ENCODE peak calls at places on chromosome 19, in nine cellular contexts. P is tibial nerve; I is ecto neural progenitor cell; X is stimulated activated CD4-positive, alpha-beta T cell treated with anti-CD3 and anti-CD28 coated beads, TNF-alpha, amount 100 ng/mL, for 1 hour; R is CD4-positive, CD25-positive, alpha-beta regulatory T cell; F is ACHN; Y is DMS153; S is NCI-H82; U is astrocyte of the spinal cord. V is an unnamed sample.

GRCh38 chr19:49395581-49396407 is 7.7 kb downstream of the KASH5 start:
- DNase-seq in P (no peak), I (no peak), X (no peak), R (no peak), F (no peak), Y (no peak), S (peak), U (no peak), V (no peak)

GRCh38 chr19:45637890-45638667 is 1.1 kb downstream of the EML2 start:
- DNase-seq in P (no peak), I (no peak), X (no peak), R (no peak), F (no peak), Y (no peak), S (peak), U (no peak), V (no peak)

GRCh38 chr19:56110515-56111448 is 10.3 kb downstream of the ZNF787 start:
- DNase-seq in P (no peak), I (no peak), X (no peak), R (no peak), F (no peak), Y (no peak), S (no peak), U (peak), V (no peak)

GRCh38 chr19:10007366-10007765 is 2.9 kb downstream of the COL5A3 start:
- DNase-seq in P (no peak), I (no peak), X (no peak), R (no peak), F (no peak), Y (no peak), S (no peak), U (no peak), V (no peak)

GRCh38 chr19:29385191-29385795 is 140.5 kb upstream of the VSTM2B start:
- DNase-seq in P (no peak), I (no peak), X (no peak), R (no peak), F (no peak), Y (no peak), S (no peak), U (no peak), V (no peak)

GRCh38 chr19:30365121-30365800 is 6.9 kb upstream of the ZNF536 start:
- DNase-seq in P (no peak), I (no peak), X (no peak), R (no peak), F (no peak), Y (no peak), S (no peak), U (no peak), V (no peak)

GRCh38 chr19:7931221-7932061 is 5.5 kb upstream of the CTXN1 start:
- DNase-seq in P (no peak), I (no peak), X (no peak), R (no peak), F (no peak), Y (no peak), S (no peak), U (no peak), V (no peak)

GRCh38 chr19:58387338-58388174 is 487 bp downstream of the RPS5 start:
- DNase-seq in P (no peak), I (peak), X (no peak), R (no peak), F (no peak), Y (no peak), S (no peak), U (no peak), V (peak)

GRCh38 chr19:4059931-4060620 is 6.6 kb downstream of the ZBTB7A start:
- DNase-seq in P (peak), I (no peak), X (no peak), R (no peak), F (no peak), Y (no peak), S (no peak), U (no peak), V (no peak)

GRCh38 chr19:41604831-41605230 is 22.0 kb downstream of the CEACAM4 start:
- DNase-seq in P (no peak), I (peak), X (no peak), R (no peak), F (no peak), Y (no peak), S (no peak), U (no peak), V (no peak)

GRCh38 chr19:10748924-10749434 is 31.1 kb downstream of the DNM2 start:
- DNase-seq in P (no peak), I (no peak), X (no peak), R (no peak), F (peak), Y (peak), S (peak), U (no peak), V (peak)

GRCh38 chr19:45103625-45104319 is 10.8 kb downstream of the PPP1R37 start:
- DNase-seq in P (no peak), I (peak), X (no peak), R (no peak), F (no peak), Y (peak), S (peak), U (no peak), V (no peak)

GRCh38 chr19:56217039-56217949 is 15.2 kb downstream of the ZSCAN5C start:
- DNase-seq in P (no peak), I (peak), X (no peak), R (no peak), F (no peak), Y (peak), S (no peak), U (peak), V (no peak)

GRCh38 chr19:45887311-45887710 is 1.4 kb upstream of the IRF2BP1 start:
- DNase-seq in P (no peak), I (no peak), X (no peak), R (no peak), F (no peak), Y (no peak), S (no peak), U (no peak), V (peak)

GRCh38 chr19:48638831-48639381 is 1.7 kb upstream of the DBP start:
- DNase-seq in P (no peak), I (peak), X (no peak), R (peak), F (no peak), Y (no peak), S (peak), U (no peak), V (peak)

GRCh38 chr19:17184381-17184841 is 30.7 kb upstream of the USE1 start:
- DNase-seq in P (no peak), I (no peak), X (peak), R (peak), F (no peak), Y (no peak), S (no peak), U (no peak), V (no peak)

GRCh38 chr19:44648536-44649370 is 5.0 kb downstream of the PVR start:
- DNase-seq in P (no peak), I (no peak), X (no peak), R (no peak), F (no peak), Y (no peak), S (no peak), U (peak), V (no peak)

GRCh38 chr19:17557461-17557860 is 2.0 kb downstream of the COLGALT1 start:
- DNase-seq in P (no peak), I (no peak), X (no peak), R (no peak), F (no peak), Y (no peak), S (no peak), U (no peak), V (no peak)

GRCh38 chr19:19115954-19116353 is 22.3 kb downstream of the TMEM161A start:
- DNase-seq in P (no peak), I (peak), X (no peak), R (peak), F (peak), Y (peak), S (peak), U (no peak), V (peak)

GRCh38 chr19:46426506-46427162 is 2.1 kb downstream of the PNMA8C start:
- DNase-seq in P (no peak), I (peak), X (no peak), R (no peak), F (peak), Y (peak), S (peak), U (peak), V (no peak)

V was measured in OCI-M1.